ENCODE peak calls at places on chromosome 15, in eight cellular contexts. O, D, X, E, L, Z, B and J are unnamed samples.

GRCh38 chr15:31279221-31280036 is 47.2 kb upstream of the KLF13 start:
- DNase-seq in O (no peak), D (no peak), X (no peak), E (no peak), L (no peak), Z (no peak), B (no peak), J (no peak)

GRCh38 chr15:41056810-41057209 is 59.3 kb downstream of the INO80 start:
- DNase-seq in O (no peak), D (no peak), X (no peak), E (no peak), L (no peak), Z (no peak), B (no peak), J (no peak)

GRCh38 chr15:92831459-92832229 is 68.5 kb upstream of the CHD2 start:
- DNase-seq in O (peak; percentile 88), D (peak; percentile 82), X (peak; percentile 98), E (peak; percentile 95), L (peak; percentile 97), Z (peak; percentile 85), B (peak; percentile 92), J (peak; percentile 50)

GRCh38 chr15:77778802-77779201 is 146.1 kb upstream of the LINGO1 start:
- DNase-seq in O (no peak), D (no peak), X (no peak), E (no peak), L (no peak), Z (no peak), B (no peak), J (no peak)

GRCh38 chr15:29127506-29128430 is 141.9 kb downstream of the NSMCE3 start:
- DNase-seq in O (no peak), D (no peak), X (no peak), E (no peak), L (no peak), Z (no peak), B (no peak), J (no peak)

GRCh38 chr15:100252359-100252758 is 89.4 kb downstream of the ADAMTS17 start:
- DNase-seq in O (no peak), D (no peak), X (no peak), E (no peak), L (no peak), Z (no peak), B (no peak), J (no peak)

GRCh38 chr15:79192462-79193036 is 90.0 kb upstream of the ANKRD34C start:
- DNase-seq in O (no peak), D (no peak), X (peak; percentile 77), E (no peak), L (no peak), Z (no peak), B (peak; percentile 44), J (no peak)

GRCh38 chr15:28017423-28017924 is 81.6 kb downstream of the OCA2 start:
- DNase-seq in O (peak; percentile 16), D (no peak), X (peak; percentile 34), E (peak; percentile 6), L (peak; percentile 42), Z (no peak), B (peak; percentile 54), J (no peak)

GRCh38 chr15:41773729-41774061 is 589 bp upstream of the MAPKBP1 start:
- DNase-seq in O (no peak), D (no peak), X (no peak), E (no peak), L (peak; percentile 45), Z (no peak), B (no peak), J (no peak)

GRCh38 chr15:66288093-66288492 is 5.3 kb upstream of the DIS3L start:
- DNase-seq in O (no peak), D (no peak), X (no peak), E (no peak), L (no peak), Z (no peak), B (no peak), J (no peak)

GRCh38 chr15:79090487-79091203 is at the start of gene RASGRF1:
- DNase-seq in O (no peak), D (no peak), X (peak; percentile 80), E (no peak), L (no peak), Z (no peak), B (peak; percentile 78), J (no peak)

GRCh38 chr15:82919231-82919886 is 33.2 kb downstream of the HOMER2 start:
- DNase-seq in O (peak; percentile 53), D (no peak), X (peak; percentile 70), E (no peak), L (peak; percentile 83), Z (no peak), B (peak; percentile 26), J (peak; percentile 47)

GRCh38 chr15:57391537-57391936 is 15.2 kb downstream of the CGNL1 start:
- DNase-seq in O (no peak), D (no peak), X (no peak), E (no peak), L (no peak), Z (no peak), B (no peak), J (no peak)

GRCh38 chr15:26134812-26135211 is 271.7 kb upstream of the ATP10A start:
- DNase-seq in O (no peak), D (no peak), X (no peak), E (no peak), L (no peak), Z (no peak), B (no peak), J (no peak)

GRCh38 chr15:58909616-58910015 is 23.9 kb downstream of the SLTM start:
- DNase-seq in O (no peak), D (no peak), X (no peak), E (no peak), L (no peak), Z (no peak), B (no peak), J (no peak)

GRCh38 chr15:95664435-95664834 is 666.1 kb upstream of the NR2F2 start:
- DNase-seq in O (peak; percentile 2), D (no peak), X (no peak), E (no peak), L (no peak), Z (no peak), B (no peak), J (no peak)

GRCh38 chr15:35195649-35196048 is 110.6 kb upstream of the NANOGP8 start:
- DNase-seq in O (no peak), D (no peak), X (no peak), E (no peak), L (no peak), Z (no peak), B (no peak), J (no peak)

GRCh38 chr15:60337069-60337468 is 60.7 kb downstream of the ANXA2 start:
- DNase-seq in O (no peak), D (no peak), X (no peak), E (no peak), L (no peak), Z (no peak), B (no peak), J (no peak)

GRCh38 chr15:51425517-51426033 is 84.1 kb downstream of the GLDN start:
- DNase-seq in O (peak; percentile 12), D (no peak), X (no peak), E (no peak), L (no peak), Z (no peak), B (no peak), J (no peak)

GRCh38 chr15:40405501-40406381 is at the start of gene IVD:
- DNase-seq in O (peak; percentile 98), D (peak; percentile 78), X (peak; percentile 88), E (peak; percentile 96), L (peak; percentile 95), Z (peak; percentile 72), B (peak; percentile 95), J (peak; percentile 75)

GRCh38 chr15:51401872-51402517 is 60.5 kb downstream of the GLDN start:
- DNase-seq in O (peak; percentile 54), D (no peak), X (no peak), E (peak; percentile 23), L (peak; percentile 33), Z (no peak), B (no peak), J (no peak)

GRCh38 chr15:51283026-51283425 is 55.4 kb downstream of the CYP19A1 start:
- DNase-seq in O (no peak), D (no peak), X (no peak), E (no peak), L (no peak), Z (no peak), B (no peak), J (no peak)

GRCh38 chr15:33580526-33580925 is 269.8 kb downstream of the RYR3 start:
- DNase-seq in O (no peak), D (no peak), X (no peak), E (no peak), L (peak; percentile 42), Z (no peak), B (no peak), J (no peak)

GRCh38 chr15:63277044-63277892 is at the start of gene APH1B:
- DNase-seq in O (peak; percentile 56), D (peak; percentile 74), X (peak; percentile 89), E (peak; percentile 33), L (peak; percentile 74), Z (peak; percentile 69), B (peak; percentile 88), J (no peak)

GRCh38 chr15:91956026-91956723 is 102.7 kb downstream of the SLCO3A1 start:
- DNase-seq in O (no peak), D (no peak), X (no peak), E (no peak), L (no peak), Z (no peak), B (no peak), J (no peak)

GRCh38 chr15:81929557-81929956 is 116.3 kb downstream of the MEX3B start:
- DNase-seq in O (peak; percentile 24), D (no peak), X (no peak), E (no peak), L (no peak), Z (no peak), B (no peak), J (no peak)

GRCh38 chr15:54150255-54150654 is 172.0 kb downstream of the UNC13C start:
- DNase-seq in O (no peak), D (no peak), X (no peak), E (no peak), L (no peak), Z (no peak), B (no peak), J (no peak)

GRCh38 chr15:84929795-84930371 is 45.4 kb downstream of the SLC28A1 start:
- DNase-seq in O (peak; percentile 99), D (no peak), X (no peak), E (no peak), L (peak; percentile 97), Z (no peak), B (no peak), J (no peak)

GRCh38 chr15:81341351-81341750 is 17.4 kb upstream of the STARD5 start:
- DNase-seq in O (no peak), D (no peak), X (no peak), E (no peak), L (no peak), Z (no peak), B (no peak), J (no peak)

GRCh38 chr15:91882858-91883586 is 29.5 kb downstream of the SLCO3A1 start:
- DNase-seq in O (no peak), D (no peak), X (no peak), E (peak; percentile 71), L (no peak), Z (no peak), B (no peak), J (peak; percentile 48)

GRCh38 chr15:52306270-52306669 is 10.7 kb upstream of the MYO5C start:
- DNase-seq in O (peak; percentile 90), D (no peak), X (no peak), E (no peak), L (peak; percentile 66), Z (no peak), B (no peak), J (no peak)

GRCh38 chr15:21269121-21269520 is 171.2 kb downstream of the POTEB3 start:
- DNase-seq in O (no peak), D (no peak), X (no peak), E (no peak), L (peak; percentile 3), Z (no peak), B (no peak), J (no peak)

GRCh38 chr15:70376929-70377691 is 279.4 kb upstream of the TLE3 start:
- DNase-seq in O (no peak), D (no peak), X (peak; percentile 72), E (no peak), L (peak; percentile 31), Z (no peak), B (peak; percentile 82), J (no peak)

GRCh38 chr15:44066211-44066827 is 128.8 kb downstream of the FRMD5 start:
- DNase-seq in O (peak; percentile 86), D (peak; percentile 26), X (peak; percentile 30), E (peak; percentile 87), L (peak; percentile 79), Z (peak; percentile 8), B (no peak), J (no peak)